ENCODE peak calls at places on chromosomes 11 and 22, in nine cellular contexts. M, H, J, W, L, V, K, F and A are unnamed samples.

GRCh38 chr22:20429254-20430100 is 8.1 kb downstream of the SCARF2 start:
- DNase-seq in M (peak), H (no peak), J (no peak), W (no peak), L (peak), V (peak), K (no peak), F (peak), A (no peak)

GRCh38 chr11:62757846-62758788 is 3.3 kb upstream of the POLR2G start:
- DNase-seq in M (no peak), H (no peak), J (no peak), W (no peak), L (no peak), V (no peak), K (no peak), F (no peak), A (no peak)

GRCh38 chr11:134445601-134446325 is 33.7 kb upstream of the B3GAT1 start:
- DNase-seq in M (no peak), H (no peak), J (no peak), W (no peak), L (no peak), V (no peak), K (no peak), F (no peak), A (no peak)

GRCh38 chr11:124310746-124311145 is 3.0 kb downstream of the OR8D1 start:
- DNase-seq in M (no peak), H (no peak), J (no peak), W (no peak), L (no peak), V (no peak), K (no peak), F (no peak), A (no peak)

GRCh38 chr22:31497148-31497938 is 1.0 kb downstream of the SFI1 start:
- DNase-seq in M (no peak), H (no peak), J (no peak), W (no peak), L (no peak), V (no peak), K (no peak), F (no peak), A (no peak)

GRCh38 chr11:298406-299065 is 790 bp downstream of the IFITM5 start:
- DNase-seq in M (no peak), H (no peak), J (no peak), W (no peak), L (no peak), V (peak), K (no peak), F (no peak), A (no peak)

GRCh38 chr11:46896719-46897406 is 21.5 kb downstream of the LRP4 start:
- DNase-seq in M (no peak), H (no peak), J (no peak), W (peak), L (no peak), V (no peak), K (no peak), F (no peak), A (peak)

GRCh38 chr11:63613517-63614135 is 607 bp downstream of the PLAAT3 start:
- DNase-seq in M (peak), H (no peak), J (peak), W (peak), L (peak), V (peak), K (peak), F (peak), A (no peak)

GRCh38 chr11:76119032-76119431 is 87.3 kb downstream of the WNT11 start:
- DNase-seq in M (no peak), H (no peak), J (no peak), W (no peak), L (no peak), V (no peak), K (no peak), F (no peak), A (no peak)

GRCh38 chr11:44139565-44140313 is 44.3 kb downstream of the EXT2 start:
- DNase-seq in M (no peak), H (no peak), J (no peak), W (no peak), L (no peak), V (no peak), K (no peak), F (no peak), A (no peak)

GRCh38 chr22:46791201-46791731 is 28.8 kb downstream of the TBC1D22A start:
- DNase-seq in M (peak), H (no peak), J (no peak), W (peak), L (no peak), V (peak), K (no peak), F (peak), A (no peak)

GRCh38 chr11:116786966-116787365 is 857 bp downstream of the ZPR1 start:
- DNase-seq in M (no peak), H (no peak), J (no peak), W (no peak), L (no peak), V (no peak), K (no peak), F (no peak), A (no peak)

GRCh38 chr11:67303132-67303988 is at the start of gene SSH3:
- DNase-seq in M (no peak), H (no peak), J (peak), W (peak), L (no peak), V (peak), K (peak), F (no peak), A (peak)

GRCh38 chr22:27647540-27647939 is 154.0 kb downstream of the MN1 start:
- DNase-seq in M (no peak), H (no peak), J (no peak), W (no peak), L (no peak), V (no peak), K (no peak), F (no peak), A (no peak)

GRCh38 chr22:33328789-33329296 is 270.7 kb upstream of the SYN3 start:
- DNase-seq in M (no peak), H (no peak), J (no peak), W (no peak), L (no peak), V (no peak), K (no peak), F (no peak), A (no peak)